ENCODE peak calls at places on chromosomes 13 and 19, in seven cellular contexts. H, E, I, D, N, L and W are unnamed samples.

GRCh38 chr19:6022570-6023049 is 44.7 kb upstream of the RANBP3 start:
- DNase-seq in N (no peak), L (no peak), E (no peak), D (no peak), H (no peak), I (no peak), W (no peak)

GRCh38 chr19:55654323-55654832 is 457 bp upstream of the U2AF2 start:
- DNase-seq in L (peak), H (peak), I (peak), N (peak), D (peak), E (peak), W (peak)

GRCh38 chr13:28820099-28821051 is at the start of gene MTUS2:
- DNase-seq in H (no peak), I (no peak), D (no peak), E (no peak), L (no peak), N (peak), W (no peak)

GRCh38 chr13:26558074-26558805 is 757 bp downstream of the WASF3 start:
- DNase-seq in H (no peak), N (peak), D (peak), E (no peak), I (no peak), L (peak), W (no peak)

GRCh38 chr13:38494445-38494844 is 144.8 kb downstream of the UFM1 start:
- DNase-seq in I (no peak), N (no peak), H (no peak), L (no peak), D (no peak), E (no peak), W (no peak)

GRCh38 chr13:21071015-21071414 is 9.6 kb upstream of the LATS2 start:
- DNase-seq in L (peak), N (no peak), I (peak), E (no peak), D (no peak), H (no peak), W (no peak)

GRCh38 chr13:23510979-23511735 is 59.1 kb upstream of the TNFRSF19 start:
- DNase-seq in I (peak), L (no peak), E (no peak), D (no peak), H (no peak), N (no peak), W (peak)

GRCh38 chr13:48334534-48335127 is 31.1 kb downstream of the RB1 start:
- DNase-seq in H (no peak), L (peak), I (peak), D (no peak), E (no peak), N (no peak), W (no peak)

GRCh38 chr13:114070098-114070799 is 62.2 kb downstream of the RASA3 start:
- DNase-seq in I (no peak), N (no peak), H (no peak), D (no peak), L (no peak), E (no peak), W (no peak)

GRCh38 chr19:38417544-38418506 is 8.2 kb downstream of the RASGRP4 start:
- DNase-seq in H (no peak), D (peak), E (peak), L (no peak), N (peak), I (no peak), W (no peak)
- H3K4me3 ChIP-seq in H (peak), D (peak), E (no peak), L (no peak), N (no peak), I (no peak), W (peak)

GRCh38 chr19:3520166-3521103 is 14.3 kb downstream of the FZR1 start:
- DNase-seq in E (peak), I (no peak), D (no peak), L (no peak), N (no peak), H (peak), W (no peak)
- TF ChIP-seq CTCF in E (no peak), I (no peak), D (no peak), L (no peak), N (no peak), H (peak), W (no peak)

GRCh38 chr13:77611068-77611467 is 75.6 kb downstream of the SCEL start:
- DNase-seq in N (no peak), E (no peak), L (no peak), I (no peak), H (no peak), D (no peak), W (no peak)
- H3K4me3 ChIP-seq in N (no peak), E (no peak), L (no peak), I (no peak), H (no peak), D (no peak), W (no peak)

DNA sequence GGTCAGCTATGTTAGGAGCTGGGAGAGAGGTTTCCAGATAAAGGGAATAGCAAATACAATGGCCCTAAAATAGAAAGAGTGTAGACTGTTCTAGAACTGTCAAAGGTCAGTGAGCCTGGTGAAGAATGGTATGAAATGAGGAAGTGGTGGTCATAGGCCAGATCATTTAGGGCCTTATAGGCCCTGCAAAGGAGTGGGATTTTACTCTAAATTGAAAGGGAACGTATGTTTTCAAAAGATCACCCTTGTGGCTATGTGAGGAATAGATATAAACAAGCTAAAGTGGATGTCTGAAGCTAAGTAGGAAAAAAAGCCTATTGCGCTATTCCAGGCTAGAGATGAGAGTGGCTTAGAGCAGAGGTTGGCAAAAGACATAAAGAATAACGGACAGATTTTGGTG is 70.7 kb upstream of the TDRD3 start:
- DNase-seq in I (no peak), D (no peak), L (no peak), E (no peak), H (no peak), N (no peak), W (no peak)
- TF ChIP-seq CTCF in I (no peak), D (no peak), L (no peak), E (no peak), H (no peak), N (no peak), W (peak)

DNA sequence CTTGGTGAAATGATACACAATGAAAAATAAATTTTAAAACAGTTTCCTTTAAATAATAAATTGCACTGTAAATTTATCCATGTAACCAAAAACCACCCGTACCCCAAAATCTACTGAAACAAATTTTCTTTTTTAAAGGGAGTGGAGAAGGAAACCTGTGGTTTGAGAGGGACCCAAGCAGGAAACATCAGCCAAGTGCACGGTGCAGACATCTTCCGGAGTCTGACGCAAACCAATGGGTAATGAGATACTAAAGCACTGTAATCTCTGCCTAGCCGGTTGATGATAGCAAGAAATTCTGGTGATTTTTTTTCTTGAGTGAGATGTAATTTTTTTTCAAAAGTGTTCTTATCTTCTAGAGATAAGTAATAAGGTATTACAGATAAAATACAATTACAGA is 115.4 kb downstream of the ABCC4 start:
- DNase-seq in L (no peak), I (no peak), D (no peak), H (no peak), N (no peak), E (no peak), W (no peak)
- H3K4me3 ChIP-seq in L (no peak), I (no peak), D (no peak), H (no peak), N (no peak), E (no peak), W (no peak)